ENCODE peak calls at places on chromosomes 16 and 17, in eight cellular contexts. X is body of pancreas; D is nephron progenitor cell; V is Peyer's patch; Q is stimulated activated CD4-positive, alpha-beta T cell treated with anti-CD3 and anti-CD28 coated beads, Interleukin-1b, Interleukin-23, amount 100 ng/mL, for 48 hours; N is HEK293T; J is adrenal gland; E is SHP77 treated with DMSO at 0.1 percent for 48 hours. H is an unnamed sample.

GRCh38 chr16:53087101-53087500 is 32.3 kb downstream of the CHD9 start:
- DNase-seq in X (no peak), D (no peak), V (no peak), Q (no peak), N (no peak), J (no peak), E (no peak), H (no peak)

GRCh38 chr16:49603956-49604355 is 230.4 kb downstream of the C16orf78 start:
- DNase-seq in X (no peak), D (no peak), V (no peak), Q (no peak), N (no peak), J (peak; percentile 5), E (no peak), H (no peak)

GRCh38 chr16:30660424-30661251 is 2.4 kb downstream of the FBRS start:
- DNase-seq in X (no peak), D (no peak), V (peak; percentile 90), Q (peak; percentile 85), N (no peak), J (peak; percentile 28), E (no peak), H (peak; percentile 87)

GRCh38 chr16:57988929-57989328 is 11.5 kb downstream of the ZNF319 start:
- DNase-seq in X (no peak), D (no peak), V (no peak), Q (no peak), N (no peak), J (no peak), E (no peak), H (no peak)

GRCh38 chr17:77565166-77565565 is 393.3 kb upstream of the TNRC6C start:
- DNase-seq in X (no peak), D (no peak), V (no peak), Q (no peak), N (no peak), J (no peak), E (no peak), H (no peak)

GRCh38 chr17:55072910-55073309 is 104.3 kb downstream of the STXBP4 start:
- DNase-seq in X (no peak), D (no peak), V (no peak), Q (no peak), N (no peak), J (no peak), E (no peak), H (no peak)

GRCh38 chr16:71929048-71929447 is 33.7 kb downstream of the IST1 start:
- DNase-seq in X (no peak), D (no peak), V (no peak), Q (no peak), N (no peak), J (peak; percentile 70), E (no peak), H (peak; percentile 26)

GRCh38 chr17:76404256-76404655 is 19.8 kb downstream of the SPHK1 start:
- DNase-seq in X (no peak), D (no peak), V (no peak), Q (no peak), N (no peak), J (no peak), E (no peak), H (no peak)

GRCh38 chr17:48578616-48579560 is 738 bp upstream of the HOXB4 start:
- DNase-seq in X (no peak), D (peak; percentile 55), V (no peak), Q (no peak), N (no peak), J (no peak), E (no peak), H (no peak)